ENCODE peak calls at places on chromosomes 11 and 22, in four cellular contexts. One of them, this sample, is unnamed.

GRCh38 chr11:46346886-46347636 is at the start of gene DGKZ:
- DNase-seq in testis: peak; percentile 86
- DNase-seq in NCI-H1092: peak; percentile 70
- DNase-seq in activated CD4-positive, alpha-beta T cell treated with anti-CD3 and anti-CD28 coated beads, Interleukin-2, amount 50 U/mL, for 48 hours: peak; percentile 81
- DNase-seq in this sample: peak; percentile 81

GRCh38 chr11:89487016-89487415 is 4.2 kb downstream of the NOX4 start:
- DNase-seq in testis: no peak
- DNase-seq in NCI-H1092: no peak
- DNase-seq in activated CD4-positive, alpha-beta T cell treated with anti-CD3 and anti-CD28 coated beads, Interleukin-2, amount 50 U/mL, for 48 hours: no peak
- DNase-seq in this sample: no peak

GRCh38 chr11:125887373-125888324 is at the start of gene HYLS1:
- DNase-seq in testis: peak; percentile 97
- DNase-seq in NCI-H1092: peak; percentile 91
- DNase-seq in activated CD4-positive, alpha-beta T cell treated with anti-CD3 and anti-CD28 coated beads, Interleukin-2, amount 50 U/mL, for 48 hours: peak; percentile 97
- DNase-seq in this sample: peak; percentile 97

GRCh38 chr11:114441921-114442320 is 2.7 kb downstream of the REXO2 start:
- DNase-seq in testis: no peak
- DNase-seq in NCI-H1092: no peak
- DNase-seq in activated CD4-positive, alpha-beta T cell treated with anti-CD3 and anti-CD28 coated beads, Interleukin-2, amount 50 U/mL, for 48 hours: no peak
- DNase-seq in this sample: no peak

GRCh38 chr22:19407649-19408606 is 23.6 kb downstream of the HIRA start:
- DNase-seq in testis: no peak
- DNase-seq in NCI-H1092: no peak
- DNase-seq in activated CD4-positive, alpha-beta T cell treated with anti-CD3 and anti-CD28 coated beads, Interleukin-2, amount 50 U/mL, for 48 hours: no peak
- DNase-seq in this sample: no peak

GRCh38 chr11:128311742-128312719 is 275.3 kb downstream of the ETS1 start:
- DNase-seq in testis: no peak
- DNase-seq in NCI-H1092: no peak
- DNase-seq in activated CD4-positive, alpha-beta T cell treated with anti-CD3 and anti-CD28 coated beads, Interleukin-2, amount 50 U/mL, for 48 hours: no peak
- DNase-seq in this sample: no peak

GRCh38 chr11:111417766-111418435 is 38.8 kb upstream of the POU2AF1 start:
- DNase-seq in testis: peak; percentile 84
- DNase-seq in NCI-H1092: no peak
- DNase-seq in activated CD4-positive, alpha-beta T cell treated with anti-CD3 and anti-CD28 coated beads, Interleukin-2, amount 50 U/mL, for 48 hours: no peak
- DNase-seq in this sample: peak; percentile 46

GRCh38 chr11:5597953-5598352 is 1.5 kb downstream of the TRIM6 start:
- DNase-seq in testis: no peak
- DNase-seq in NCI-H1092: no peak
- DNase-seq in activated CD4-positive, alpha-beta T cell treated with anti-CD3 and anti-CD28 coated beads, Interleukin-2, amount 50 U/mL, for 48 hours: no peak
- DNase-seq in this sample: no peak

GRCh38 chr11:2902784-2903671 is 17.5 kb upstream of the CDKN1C start:
- DNase-seq in testis: no peak
- DNase-seq in NCI-H1092: no peak
- DNase-seq in activated CD4-positive, alpha-beta T cell treated with anti-CD3 and anti-CD28 coated beads, Interleukin-2, amount 50 U/mL, for 48 hours: no peak
- DNase-seq in this sample: no peak

GRCh38 chr11:70381872-70382842 is 16.2 kb upstream of the CTTN start:
- DNase-seq in testis: no peak
- DNase-seq in NCI-H1092: no peak
- DNase-seq in activated CD4-positive, alpha-beta T cell treated with anti-CD3 and anti-CD28 coated beads, Interleukin-2, amount 50 U/mL, for 48 hours: no peak
- DNase-seq in this sample: no peak

GRCh38 chr22:39244496-39245129 is at the start of gene PDGFB:
- DNase-seq in testis: peak; percentile 51
- DNase-seq in NCI-H1092: no peak
- DNase-seq in activated CD4-positive, alpha-beta T cell treated with anti-CD3 and anti-CD28 coated beads, Interleukin-2, amount 50 U/mL, for 48 hours: no peak
- DNase-seq in this sample: peak; percentile 44

GRCh38 chr22:33579448-33580093 is 340.7 kb downstream of the LARGE1 start:
- DNase-seq in testis: peak; percentile 74
- DNase-seq in NCI-H1092: peak; percentile 9
- DNase-seq in activated CD4-positive, alpha-beta T cell treated with anti-CD3 and anti-CD28 coated beads, Interleukin-2, amount 50 U/mL, for 48 hours: peak; percentile 41
- DNase-seq in this sample: peak; percentile 28

GRCh38 chr22:27724181-27724580 is 77.4 kb downstream of the MN1 start:
- DNase-seq in testis: no peak
- DNase-seq in NCI-H1092: no peak
- DNase-seq in activated CD4-positive, alpha-beta T cell treated with anti-CD3 and anti-CD28 coated beads, Interleukin-2, amount 50 U/mL, for 48 hours: no peak
- DNase-seq in this sample: no peak

GRCh38 chr11:15707971-15708370 is 593.2 kb downstream of the INSC start:
- DNase-seq in testis: peak; percentile 40
- DNase-seq in NCI-H1092: peak; percentile 62
- DNase-seq in activated CD4-positive, alpha-beta T cell treated with anti-CD3 and anti-CD28 coated beads, Interleukin-2, amount 50 U/mL, for 48 hours: no peak
- DNase-seq in this sample: no peak

GRCh38 chr11:34968862-34969261 is 52.4 kb downstream of the PDHX start:
- DNase-seq in testis: no peak
- DNase-seq in NCI-H1092: no peak
- DNase-seq in activated CD4-positive, alpha-beta T cell treated with anti-CD3 and anti-CD28 coated beads, Interleukin-2, amount 50 U/mL, for 48 hours: no peak
- DNase-seq in this sample: no peak

GRCh38 chr22:27438271-27438980 is 363.1 kb downstream of the MN1 start:
- DNase-seq in testis: peak; percentile 41
- DNase-seq in NCI-H1092: peak; percentile 16
- DNase-seq in activated CD4-positive, alpha-beta T cell treated with anti-CD3 and anti-CD28 coated beads, Interleukin-2, amount 50 U/mL, for 48 hours: no peak
- DNase-seq in this sample: no peak

GRCh38 chr11:45663486-45664375 is 1.7 kb downstream of the CHST1 start:
- DNase-seq in testis: no peak
- DNase-seq in NCI-H1092: no peak
- DNase-seq in activated CD4-positive, alpha-beta T cell treated with anti-CD3 and anti-CD28 coated beads, Interleukin-2, amount 50 U/mL, for 48 hours: no peak
- DNase-seq in this sample: no peak

This sample was measured in mammary epithelial cell.